ENCODE peak calls at places on chromosomes 4 and X, in five cellular contexts. B is AG09309, X is AG04450, O is mammary epithelial cell, A is B cell. F is an unnamed sample.

GRCh38 chr4:87120411-87121162 is 99.8 kb downstream of the KLHL8 start:
- DNase-seq in O (peak; percentile 97), X (peak; percentile 67), A (no peak), B (no peak), F (no peak)

GRCh38 chr4:173935622-173936405 is 347.7 kb downstream of the FBXO8 start:
- DNase-seq in O (no peak), B (no peak), X (peak; percentile 7), A (no peak), F (no peak)

GRCh38 chr4:20251796-20252655 is at the start of gene SLIT2:
- DNase-seq in B (no peak), O (peak; percentile 55), A (peak; percentile 6), X (peak; percentile 52), F (peak; percentile 69)

GRCh38 chrX:349196-349595 is 30.6 kb upstream of the GTPBP6 start:
- DNase-seq in O (no peak), B (no peak), X (no peak), A (no peak), F (no peak)

GRCh38 chrX:134908235-134908834 is 82.5 kb upstream of the SMIM10 start:
- DNase-seq in X (no peak), O (peak; percentile 11), B (peak; percentile 8), A (no peak), F (no peak)

GRCh38 chr4:69749771-69750170 is 10.6 kb downstream of the SULT1B1 start:
- DNase-seq in B (no peak), X (no peak), O (peak; percentile 74), A (no peak), F (no peak)

GRCh38 chrX:2576793-2577192 is 76.0 kb upstream of the DHRSX start:
- DNase-seq in O (peak; percentile 42), X (no peak), B (no peak), A (no peak), F (no peak)

GRCh38 chr4:99043346-99043745 is 45.2 kb downstream of the ADH5 start:
- DNase-seq in O (no peak), X (no peak), B (no peak), A (no peak), F (no peak)

GRCh38 chr4:46648088-46648744 is 258.3 kb upstream of the GABRA2 start:
- DNase-seq in O (peak; percentile 72), X (peak; percentile 20), B (no peak), A (no peak), F (peak; percentile 13)

GRCh38 chrX:12115377-12115776 is 22.9 kb upstream of the FRMPD4 start:
- DNase-seq in O (no peak), X (no peak), A (no peak), B (no peak), F (no peak)

GRCh38 chrX:67917412-67918010 is 373.7 kb downstream of the AR start:
- DNase-seq in O (no peak), B (no peak), X (no peak), A (no peak), F (no peak)

GRCh38 chrX:40646489-40647306 is 663 bp downstream of the CXorf38 start:
- DNase-seq in O (peak; percentile 20), X (no peak), A (no peak), B (no peak), F (peak; percentile 42)

GRCh38 chr4:123398803-123399637 is 2.4 kb downstream of the SPRY1 start:
- DNase-seq in A (peak; percentile 68), X (no peak), O (peak; percentile 77), B (no peak), F (peak; percentile 50)

GRCh38 chr4:81109356-81109755 is 78.8 kb downstream of the BMP3 start:
- DNase-seq in A (no peak), X (no peak), O (no peak), B (no peak), F (no peak)

GRCh38 chrX:63746278-63746677 is 38.7 kb downstream of the ARHGEF9 start:
- DNase-seq in X (no peak), B (no peak), O (peak; percentile 12), A (no peak), F (no peak)

GRCh38 chr4:168683595-168683994 is 186.7 kb downstream of the PALLD start:
- DNase-seq in B (no peak), X (no peak), O (peak; percentile 39), A (no peak), F (no peak)

GRCh38 chr4:187184513-187184912 is 460.9 kb upstream of the FAT1 start:
- DNase-seq in O (peak; percentile 78), X (no peak), A (no peak), B (no peak), F (no peak)

GRCh38 chr4:63922146-63922545 is 487.1 kb downstream of the TECRL start:
- DNase-seq in X (no peak), O (no peak), A (no peak), B (no peak), F (no peak)

GRCh38 chr4:995311-996026 is 2.3 kb upstream of the SLC26A1 start:
- DNase-seq in A (no peak), X (no peak), B (no peak), O (no peak), F (no peak)

GRCh38 chrX:23525531-23525930 is 141.8 kb upstream of the PRDX4 start:
- DNase-seq in A (no peak), O (peak; percentile 59), B (no peak), X (no peak), F (no peak)

GRCh38 chr4:88291003-88291402 is 6.6 kb upstream of the PPM1K start:
- DNase-seq in O (peak; percentile 30), X (no peak), B (no peak), A (no peak), F (no peak)

GRCh38 chrX:134246282-134246681 is 9.3 kb downstream of the CCDC160 start:
- DNase-seq in X (no peak), A (peak; percentile 8), B (no peak), O (no peak), F (no peak)

GRCh38 chr4:93237526-93237925 is 591.0 kb upstream of the ATOH1 start:
- DNase-seq in A (no peak), B (no peak), X (no peak), O (no peak), F (no peak)

GRCh38 chr4:73454920-73455319 is 18.9 kb downstream of the AFP start:
- DNase-seq in X (no peak), B (no peak), O (no peak), A (no peak), F (no peak)

GRCh38 chr4:73451978-73452747 is 16.1 kb downstream of the AFP start:
- DNase-seq in B (no peak), O (no peak), X (no peak), A (no peak), F (no peak)

GRCh38 chr4:73451404-73451803 is 15.4 kb downstream of the AFP start:
- DNase-seq in A (no peak), X (no peak), B (no peak), O (no peak), F (no peak)

GRCh38 chr4:73452953-73453700 is 17.1 kb downstream of the AFP start:
- DNase-seq in X (no peak), O (no peak), A (no peak), B (no peak), F (no peak)

DNA sequence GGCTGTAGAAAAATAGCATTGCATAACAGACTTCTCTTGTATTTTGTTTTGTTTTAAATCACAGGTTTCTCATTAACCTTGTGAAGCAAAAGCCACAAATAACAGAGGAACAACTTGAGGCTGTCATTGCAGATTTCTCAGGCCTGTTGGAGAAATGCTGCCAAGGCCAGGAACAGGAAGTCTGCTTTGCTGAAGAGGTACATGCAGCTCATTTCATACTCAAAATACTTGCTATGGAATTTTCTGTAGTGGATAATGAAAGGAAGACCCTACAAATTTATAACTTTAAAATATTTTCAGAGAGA is 17.6 kb downstream of the AFP start:
- DNase-seq in X (no peak), A (no peak), O (no peak), B (no peak), F (no peak)
- TF ChIP-seq CTCF in X (no peak), A (no peak), O (no peak), B (no peak), F (no peak)

GRCh38 chrX:140923118-140923517 is 79.3 kb upstream of the SPANXB1 start:
- DNase-seq in O (no peak), B (no peak), A (no peak), X (no peak), F (no peak)

GRCh38 chrX:140916891-140917290 is 85.5 kb upstream of the SPANXB1 start:
- DNase-seq in B (no peak), X (no peak), O (no peak), A (no peak), F (no peak)

GRCh38 chrX:140913802-140914501 is 88.4 kb upstream of the SPANXB1 start:
- DNase-seq in O (no peak), X (no peak), B (no peak), A (no peak), F (no peak)

GRCh38 chrX:140917354-140918115 is 84.9 kb upstream of the SPANXB1 start:
- DNase-seq in A (peak; percentile 0), B (no peak), X (no peak), O (no peak), F (no peak)

DNA sequence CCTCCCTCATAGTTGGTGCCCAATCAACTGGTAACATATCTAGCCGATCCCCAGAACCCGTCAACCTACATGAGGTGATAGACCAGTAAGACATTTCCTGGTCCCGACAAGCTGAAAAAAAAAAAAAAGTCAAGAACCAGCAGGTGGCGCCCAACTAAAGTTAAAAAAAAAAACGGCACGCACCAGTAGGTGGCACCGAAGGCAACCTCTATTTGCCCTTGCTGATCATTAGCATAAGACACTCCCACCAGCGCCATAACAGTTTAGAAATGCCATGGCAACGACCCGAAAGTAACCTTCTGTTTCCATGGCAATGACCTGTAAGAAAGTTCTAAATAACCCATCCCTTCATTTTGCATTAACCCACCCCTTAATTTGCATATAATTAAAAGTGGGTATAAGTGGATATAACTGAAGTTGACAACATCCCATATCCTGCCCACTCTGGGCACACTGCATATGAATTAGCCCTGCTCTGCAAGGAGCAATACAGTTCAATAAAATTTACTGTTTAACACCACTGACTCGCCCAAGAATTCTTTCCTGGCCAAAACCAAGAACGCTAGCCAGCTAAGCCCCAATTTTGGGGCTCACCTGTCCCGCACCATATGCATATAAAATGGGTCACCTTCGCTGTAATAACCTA is 83.9 kb upstream of the SPANXB1 start:
- DNase-seq in B (peak; percentile 7), A (peak; percentile 68), O (peak; percentile 49), X (peak; percentile 8), F (peak; percentile 5)
- TF ChIP-seq CTCF in B (peak; percentile 72), A (peak; percentile 44), O (peak; percentile 53), X (peak; percentile 61), F (peak; percentile 19)

GRCh38 chr4:36280555-36280954 is 861 bp upstream of the DTHD1 start:
- DNase-seq in O (peak; percentile 60), B (no peak), A (no peak), X (no peak), F (no peak)
- TF ChIP-seq CTCF in O (no peak), B (no peak), A (no peak), X (no peak), F (no peak)

GRCh38 chr4:25782482-25782881 is 80.3 kb downstream of the SEL1L3 start:
- DNase-seq in O (no peak), A (no peak), X (no peak), B (no peak), F (no peak)
- TF ChIP-seq CTCF in O (no peak), A (no peak), X (no peak), B (no peak), F (no peak)

GRCh38 chrX:131709553-131709952 is 165.7 kb downstream of the OR13H1 start:
- DNase-seq in O (no peak), A (no peak), B (no peak), X (no peak), F (no peak)

GRCh38 chrX:131703646-131704045 is 159.8 kb downstream of the OR13H1 start:
- DNase-seq in X (no peak), B (no peak), O (peak; percentile 3), A (no peak), F (no peak)

GRCh38 chrX:131704136-131704695 is 160.3 kb downstream of the OR13H1 start:
- DNase-seq in X (no peak), B (peak; percentile 69), O (peak; percentile 69), A (peak; percentile 91), F (peak; percentile 34)
- TF ChIP-seq CTCF in X (no peak), B (peak; percentile 75), O (peak; percentile 45), A (no peak), F (no peak)

GRCh38 chrX:49155900-49156837 is 6.4 kb upstream of the MAGIX start:
- DNase-seq in O (peak; percentile 78), A (peak; percentile 91), B (no peak), X (no peak), F (peak; percentile 85)
- TF ChIP-seq CTCF in O (peak; percentile 39), A (peak; percentile 66), B (peak; percentile 54), X (peak; percentile 59), F (peak; percentile 74)